ENCODE peak calls at places on chromosomes 11 and 22, in nine cellular contexts. Z is right lobe of liver, O is suprapubic skin, P is body of pancreas, J is HCT116, C is A549, G is prostate gland, R is testis, S is adrenal gland. M is an unnamed sample.

GRCh38 chr22:38982008-38982927 is at the start of gene APOBEC3B:
- DNase-seq in Z (peak), O (peak), P (no peak), J (peak), C (peak), G (peak), R (peak), S (peak), M (peak)

GRCh38 chr11:45333506-45333971 is 47.4 kb upstream of the SYT13 start:
- DNase-seq in Z (no peak), O (no peak), P (peak), J (peak), C (peak), G (no peak), R (peak), S (peak), M (no peak)

GRCh38 chr11:7974668-7975067 is 9.4 kb upstream of the NLRP10 start:
- DNase-seq in Z (no peak), O (no peak), P (no peak), J (no peak), C (no peak), G (no peak), R (no peak), S (no peak), M (no peak)

GRCh38 chr11:59776210-59777066 is 21.3 kb downstream of the STX3 start:
- DNase-seq in Z (no peak), O (no peak), P (no peak), J (peak), C (peak), G (peak), R (no peak), S (no peak), M (no peak)

GRCh38 chr22:20514658-20515406 is 7.4 kb downstream of the MED15 start:
- DNase-seq in Z (peak), O (no peak), P (no peak), J (no peak), C (no peak), G (no peak), R (no peak), S (peak), M (no peak)

GRCh38 chr11:131977854-131978253 is 607.4 kb downstream of the NTM start:
- DNase-seq in Z (no peak), O (no peak), P (no peak), J (no peak), C (no peak), G (no peak), R (no peak), S (no peak), M (no peak)

GRCh38 chr11:94924074-94925031 is 49.0 kb downstream of the CWC15 start:
- DNase-seq in Z (no peak), O (no peak), P (no peak), J (no peak), C (no peak), G (no peak), R (no peak), S (no peak), M (no peak)

GRCh38 chr22:47943729-47944700 is 1181.6 kb downstream of the TBC1D22A start:
- DNase-seq in Z (no peak), O (no peak), P (no peak), J (no peak), C (no peak), G (no peak), R (no peak), S (no peak), M (no peak)

GRCh38 chr11:61904539-61905048 is 12.8 kb downstream of the RAB3IL1 start:
- DNase-seq in Z (peak), O (no peak), P (peak), J (no peak), C (no peak), G (peak), R (no peak), S (no peak), M (no peak)

GRCh38 chr22:33697640-33698039 is 222.6 kb downstream of the LARGE1 start:
- DNase-seq in Z (no peak), O (no peak), P (no peak), J (no peak), C (no peak), G (no peak), R (no peak), S (no peak), M (no peak)

DNA sequence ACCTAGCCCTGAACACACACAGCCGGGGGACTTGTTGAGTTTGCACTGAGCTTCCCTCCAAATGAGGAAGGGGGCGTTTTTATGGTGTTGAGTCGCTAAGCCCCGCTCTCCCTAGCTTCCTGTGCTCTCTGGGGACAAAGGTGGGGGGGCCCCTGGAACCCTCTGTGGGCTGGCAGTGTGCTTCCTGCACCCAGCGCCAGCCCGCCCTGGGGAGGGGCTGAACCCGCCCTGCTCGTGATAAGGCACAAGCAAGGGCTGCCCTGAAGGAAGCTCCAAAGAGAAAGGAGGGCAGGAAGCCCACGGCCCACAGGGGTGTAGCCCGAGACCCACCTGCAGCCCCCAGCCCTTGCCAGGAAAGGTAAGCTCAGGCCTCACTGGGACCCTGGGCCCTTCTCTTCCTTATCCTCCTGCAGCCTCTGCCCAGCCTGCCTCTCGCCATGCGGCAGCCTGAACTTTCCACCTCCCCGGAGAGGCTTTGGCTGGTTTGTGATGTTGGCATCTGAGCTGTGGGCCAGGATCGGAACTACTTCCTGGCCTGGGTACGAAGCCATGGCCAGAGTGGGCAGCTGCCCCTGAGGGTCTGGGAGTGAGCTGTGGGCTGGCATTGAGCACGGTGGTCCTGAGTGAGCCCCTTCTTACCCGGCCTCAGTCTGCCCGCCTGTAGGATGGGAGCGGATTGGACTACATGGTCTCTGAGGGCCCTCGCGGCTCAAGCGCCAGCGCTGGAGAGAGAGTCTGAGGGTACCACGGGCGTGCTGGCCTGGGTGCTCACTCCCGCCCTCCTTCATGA is at the start of gene FERMT3:
- DNase-seq in Z (peak), O (peak), P (peak), J (no peak), C (no peak), G (no peak), R (peak), S (peak), M (peak)
- TF ChIP-seq POLR2A in Z (no peak), O (no peak), P (no peak), J (no peak), C (no peak), G (no peak), R (no peak), S (peak), M (peak)

GRCh38 chr22:37019309-37020191 is at the start of the genes MPST and TST:
- DNase-seq in Z (peak), O (peak), P (peak), J (no peak), C (no peak), G (peak), R (peak), S (peak), M (peak)
- TF ChIP-seq POLR2A in Z (peak), O (peak), P (peak), J (peak), C (peak), G (peak), R (peak), S (peak), M (peak)

GRCh38 chr22:27499121-27499520 is 302.4 kb downstream of the MN1 start:
- DNase-seq in Z (no peak), O (no peak), P (no peak), J (no peak), C (no peak), G (no peak), R (no peak), S (no peak), M (no peak)
- TF ChIP-seq POLR2A in Z (no peak), O (no peak), P (no peak), J (no peak), C (no peak), G (no peak), R (no peak), S (no peak), M (no peak)

GRCh38 chr11:73981051-73981805 is 1.4 kb downstream of the UCP2 start:
- DNase-seq in Z (peak), O (no peak), P (no peak), J (no peak), C (no peak), G (no peak), R (no peak), S (no peak), M (peak)
- TF ChIP-seq POLR2A in Z (no peak), O (no peak), P (no peak), J (no peak), C (no peak), G (no peak), R (no peak), S (no peak), M (no peak)

DNA sequence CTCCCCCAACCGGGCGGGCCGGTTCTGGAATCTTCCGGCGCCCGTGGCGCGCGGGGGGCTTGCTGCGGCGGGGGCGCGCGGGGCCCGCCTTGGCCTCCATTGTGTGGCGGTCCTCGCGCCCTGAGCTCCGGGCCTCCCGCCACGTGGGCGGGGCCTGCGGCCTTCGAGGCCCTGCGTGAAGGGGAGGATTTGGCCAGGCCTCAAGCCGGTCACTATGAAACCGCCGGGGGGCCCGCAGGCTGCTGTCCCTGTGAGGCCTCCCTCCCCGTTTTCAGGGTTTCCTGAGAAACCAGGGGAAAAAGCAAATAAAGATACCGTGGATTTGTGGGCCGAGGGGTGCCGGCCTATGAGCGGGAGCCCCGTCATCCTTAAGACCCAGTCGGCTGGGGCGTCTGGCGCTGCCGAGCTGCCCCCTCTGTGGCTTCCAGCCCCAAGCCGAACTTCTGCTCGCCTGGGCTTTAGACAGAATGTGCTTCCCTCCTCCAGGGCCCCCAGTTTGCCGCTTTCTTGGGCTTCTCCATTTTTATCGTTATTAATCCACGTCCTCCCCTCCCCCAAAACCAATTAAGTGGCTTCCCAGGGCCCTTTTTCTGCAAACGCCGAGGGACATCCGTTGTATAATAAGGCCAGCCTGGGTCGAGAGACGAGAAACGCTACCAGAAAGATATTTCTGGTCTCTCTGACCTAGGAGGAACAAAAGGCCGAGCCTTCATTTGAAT is 602 bp downstream of the EWSR1 start:
- DNase-seq in Z (peak), O (peak), P (peak), J (peak), C (no peak), G (peak), R (peak), S (peak), M (peak)
- TF ChIP-seq POLR2A in Z (peak), O (no peak), P (no peak), J (no peak), C (no peak), G (no peak), R (no peak), S (no peak), M (peak)

GRCh38 chr11:56624661-56625110 is 10.0 kb upstream of the OR5M1 start:
- DNase-seq in Z (no peak), O (no peak), P (no peak), J (no peak), C (peak), G (peak), R (peak), S (no peak), M (peak)
- TF ChIP-seq POLR2A in Z (no peak), O (no peak), P (no peak), J (no peak), C (no peak), G (no peak), R (no peak), S (no peak), M (no peak)

M was measured in erythroblast.